ENCODE peak calls at places on chromosome 21, in five cellular contexts. L is left lung; K is hepatocyte; X is CD8-positive, alpha-beta memory T cell; Y is breast epithelium. J is an unnamed sample. For H3K4me1, the result is how much of the 10 kb centered on the place peaks cover.

GRCh38 chr21:46426313-46427046 is 32.2 kb upstream of the DIP2A start:
- DNase-seq in Y (no peak), K (no peak), L (no peak), X (no peak), J (no peak)

GRCh38 chr21:37783016-37783415 is 133.2 kb downstream of the KCNJ6 start:
- DNase-seq in L (no peak), X (no peak), K (no peak), Y (no peak), J (no peak)

GRCh38 chr21:29376556-29376955 is 77.8 kb downstream of the BACH1 start:
- DNase-seq in K (peak), L (no peak), Y (no peak), X (peak), J (no peak)

GRCh38 chr21:40053007-40053406 is 185.8 kb downstream of the PCP4 start:
- DNase-seq in L (peak), X (no peak), K (peak), Y (no peak), J (peak)

GRCh38 chr21:28333455-28334108 is 659.1 kb downstream of the LTN1 start:
- DNase-seq in X (no peak), K (no peak), L (no peak), Y (no peak), J (no peak)

GRCh38 chr21:28633803-28634572 is 358.7 kb downstream of the LTN1 start:
- DNase-seq in X (no peak), Y (no peak), L (no peak), K (no peak), J (peak)

GRCh38 chr21:34983680-34984086 is 65.4 kb downstream of the RUNX1 start:
- DNase-seq in L (no peak), X (no peak), K (no peak), Y (no peak), J (no peak)

GRCh38 chr21:33481314-33481943 is 1.7 kb upstream of the TMEM50B start:
- DNase-seq in Y (no peak), K (no peak), X (no peak), L (no peak), J (no peak)

GRCh38 chr21:37891953-37892352 is 24.3 kb downstream of the KCNJ6 start:
- DNase-seq in X (no peak), L (no peak), K (no peak), Y (no peak), J (no peak)

GRCh38 chr21:46161180-46161799 is 5.9 kb upstream of the FTCD start:
- DNase-seq in L (peak), Y (peak), K (no peak), X (no peak), J (no peak)

GRCh38 chr21:18387994-18388393 is 15.6 kb downstream of the TMPRSS15 start:
- DNase-seq in K (no peak), X (no peak), Y (no peak), L (no peak), J (no peak)

GRCh38 chr21:18265955-18266354 is 21.3 kb downstream of the CHODL start:
- DNase-seq in K (no peak), X (no peak), Y (no peak), L (no peak), J (no peak)

GRCh38 chr21:37139902-37140301 is 66.8 kb downstream of the TTC3 start:
- DNase-seq in K (no peak), X (no peak), L (no peak), Y (no peak), J (no peak)

GRCh38 chr21:17789085-17789484 is 30.1 kb downstream of the C21orf91 start:
- DNase-seq in X (no peak), Y (no peak), K (no peak), L (no peak), J (no peak)

GRCh38 chr21:37412603-37413360 is 46.2 kb downstream of the DYRK1A start:
- DNase-seq in X (no peak), L (no peak), Y (no peak), K (no peak), J (no peak)

GRCh38 chr21:36159356-36159921 is 2.8 kb downstream of the DOP1B start:
- DNase-seq in L (no peak), Y (no peak), X (no peak), K (no peak), J (no peak)

GRCh38 chr21:34280389-34280795 is 83.4 kb upstream of the KCNE2 start:
- DNase-seq in Y (no peak), L (no peak), X (no peak), K (peak), J (peak)

GRCh38 chr21:43757601-43758000 is 18.5 kb downstream of the CSTB start:
- DNase-seq in L (peak), Y (no peak), X (no peak), K (no peak), J (no peak)
- H3K4me1 ChIP-seq in L (under half), Y (under half), X (under half), K (under half), J (under half)

DNA sequence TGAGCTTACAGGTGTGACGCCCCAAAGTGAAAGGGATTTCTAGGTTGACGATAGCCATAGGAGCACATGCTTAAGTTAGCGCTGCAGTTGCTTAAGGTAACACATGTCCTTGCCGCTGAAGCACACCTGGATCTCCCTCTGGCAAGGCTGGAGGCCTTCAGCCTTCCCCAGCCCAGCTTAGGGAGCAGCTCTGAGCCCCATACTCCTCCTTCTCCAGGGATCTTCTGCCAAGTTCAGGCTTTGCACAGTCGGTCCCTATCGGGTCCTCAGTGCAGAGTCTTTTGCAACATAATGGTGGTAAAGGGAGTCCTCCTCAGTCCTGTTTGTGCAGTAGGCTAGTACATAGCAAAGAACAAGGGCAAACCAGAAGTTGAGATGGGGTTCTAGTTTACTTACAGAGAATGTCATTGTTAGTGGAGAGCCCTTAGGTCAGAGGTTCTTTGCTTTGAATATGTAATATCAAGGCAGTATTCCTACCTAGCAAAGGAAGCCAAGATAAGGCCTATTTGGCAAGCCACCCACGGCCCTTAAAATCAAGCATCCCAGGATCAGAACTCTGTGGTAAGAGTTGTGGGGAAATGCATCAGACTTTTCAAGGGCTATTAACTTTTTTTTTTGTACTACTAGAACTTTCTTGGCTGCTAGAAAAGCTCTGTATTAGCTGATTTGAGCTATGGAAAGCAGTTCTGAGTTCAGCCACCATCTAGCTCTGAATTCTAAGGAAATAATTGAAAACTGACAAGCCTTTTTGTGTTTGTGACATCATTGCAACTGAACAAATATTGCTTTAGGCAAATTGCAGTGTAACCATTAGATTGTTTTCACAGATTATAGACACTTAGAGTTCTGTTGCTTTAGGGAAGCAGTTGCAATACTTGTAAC is 1.4 kb downstream of the EVA1C start:
- DNase-seq in Y (no peak), K (no peak), L (no peak), X (no peak), J (no peak)
- H3K4me3 ChIP-seq in Y (peak), K (no peak), L (peak), X (no peak), J (peak)

DNA sequence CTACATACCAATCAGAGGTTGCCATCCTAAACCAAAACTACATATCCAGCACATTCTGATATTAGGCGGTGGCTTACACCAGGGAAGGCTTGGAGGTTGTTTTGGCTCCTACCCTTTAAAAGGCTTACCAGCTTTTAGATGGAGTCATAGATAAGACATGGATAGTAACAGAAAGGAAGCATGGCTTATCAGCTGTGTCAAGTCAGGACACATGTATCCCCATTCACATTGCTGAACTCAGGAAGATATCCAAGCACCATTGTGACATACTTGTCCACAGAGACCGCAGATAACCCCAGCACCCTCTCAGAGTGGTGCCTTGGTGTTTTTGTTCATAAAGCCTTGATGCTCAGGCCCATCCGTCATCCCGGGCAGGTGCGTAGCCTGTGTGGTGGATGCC is 39.7 kb downstream of the ADARB1 start:
- DNase-seq in X (no peak), L (no peak), Y (no peak), K (no peak), J (no peak)
- H3K4me1 ChIP-seq in X (under half), L (under half), Y (under half), K (under half), J (half or more)

DNA sequence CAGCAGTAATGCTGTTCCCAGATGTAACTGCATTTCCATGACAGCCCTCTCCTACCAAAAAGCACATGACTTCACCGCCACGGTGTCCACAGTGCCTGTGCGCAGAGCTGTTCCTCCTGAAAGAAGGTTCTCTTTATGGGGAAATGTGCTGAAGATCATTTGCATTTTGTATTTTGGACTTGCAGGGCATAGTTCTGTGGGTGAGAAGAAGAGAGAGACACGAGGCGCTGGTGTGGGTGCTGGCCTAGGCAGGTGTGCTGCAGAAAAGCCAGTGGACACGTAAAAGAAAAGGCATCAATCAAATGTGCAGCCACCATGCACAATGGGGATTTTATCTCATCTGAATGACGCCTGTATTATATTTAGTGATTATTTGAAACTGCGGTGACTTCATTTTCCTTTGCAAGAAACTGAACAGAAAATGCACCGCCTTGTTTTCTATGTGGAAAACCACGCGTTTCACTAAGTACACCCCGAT is 21.3 kb downstream of the SLC37A1 start:
- DNase-seq in L (no peak), K (no peak), X (no peak), Y (no peak), J (no peak)
- H3K4me3 ChIP-seq in L (no peak), K (no peak), X (no peak), Y (peak), J (no peak)

GRCh38 chr21:44713130-44713529 is 1.8 kb upstream of the TSPEAR start:
- DNase-seq in K (no peak), Y (no peak), L (no peak), X (no peak), J (no peak)

GRCh38 chr21:44712203-44713028 is 1.0 kb upstream of the TSPEAR start:
- DNase-seq in K (no peak), L (no peak), Y (no peak), X (no peak), J (no peak)

GRCh38 chr21:44710756-44711326 is 531 bp downstream of the TSPEAR start:
- DNase-seq in X (no peak), L (no peak), K (peak), Y (no peak), J (no peak)

GRCh38 chr21:44710294-44710665 is 1.1 kb downstream of the TSPEAR start:
- DNase-seq in Y (no peak), L (no peak), X (no peak), K (no peak), J (no peak)

DNA sequence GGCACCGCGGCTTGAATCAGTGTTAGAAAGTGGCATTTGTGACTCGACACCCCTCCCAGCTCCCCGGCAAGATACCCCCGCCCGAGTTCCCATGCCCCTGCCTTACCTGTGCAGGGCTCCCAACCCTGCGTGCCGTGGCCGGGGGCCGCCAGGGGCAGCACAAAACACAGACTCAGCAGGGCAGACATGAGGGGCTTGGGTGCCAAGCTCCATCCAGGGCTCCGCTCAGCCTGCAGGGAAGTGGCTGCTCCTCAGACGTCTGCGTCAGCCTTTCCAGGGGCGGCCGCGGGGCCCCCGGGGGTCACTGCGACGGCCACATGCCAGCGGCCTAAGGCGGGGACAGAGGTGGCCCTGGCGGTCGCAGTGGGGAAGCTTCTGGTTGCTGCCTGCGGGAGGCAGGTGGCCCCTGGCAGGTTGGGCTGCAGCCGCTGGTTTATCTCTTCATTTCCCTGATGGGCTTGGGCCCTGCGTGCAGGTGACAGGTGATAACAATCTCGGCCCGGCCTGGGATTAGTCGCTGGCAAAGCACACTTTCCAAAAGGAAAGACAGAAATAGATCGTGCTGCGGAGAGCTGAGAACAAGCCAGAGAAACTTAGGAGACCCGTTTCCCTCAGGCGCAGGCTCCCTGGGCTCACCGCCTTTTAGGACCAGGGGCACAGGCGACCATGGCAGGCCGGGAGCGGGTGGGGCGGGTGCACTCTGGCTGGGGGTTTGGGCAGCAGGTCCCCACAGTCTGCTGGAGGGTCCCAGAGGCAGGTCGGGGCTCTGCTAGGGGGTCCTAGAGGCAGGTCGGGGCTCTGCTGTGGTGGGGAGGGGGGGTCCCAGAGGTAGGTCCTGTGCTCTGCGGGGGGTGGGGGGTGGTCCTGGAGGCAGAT is at the start of gene TSPEAR:
- DNase-seq in Y (peak), L (no peak), K (peak), X (no peak), J (no peak)
- H3K4me1 ChIP-seq in Y (under half), L (under half), K (under half), X (under half), J (half or more)

GRCh38 chr21:26194811-26195251 is 24.3 kb upstream of the APP start:
- DNase-seq in Y (no peak), X (no peak), K (no peak), L (no peak), J (no peak)
- H3K4me3 ChIP-seq in Y (no peak), X (no peak), K (no peak), L (no peak), J (no peak)

DNA sequence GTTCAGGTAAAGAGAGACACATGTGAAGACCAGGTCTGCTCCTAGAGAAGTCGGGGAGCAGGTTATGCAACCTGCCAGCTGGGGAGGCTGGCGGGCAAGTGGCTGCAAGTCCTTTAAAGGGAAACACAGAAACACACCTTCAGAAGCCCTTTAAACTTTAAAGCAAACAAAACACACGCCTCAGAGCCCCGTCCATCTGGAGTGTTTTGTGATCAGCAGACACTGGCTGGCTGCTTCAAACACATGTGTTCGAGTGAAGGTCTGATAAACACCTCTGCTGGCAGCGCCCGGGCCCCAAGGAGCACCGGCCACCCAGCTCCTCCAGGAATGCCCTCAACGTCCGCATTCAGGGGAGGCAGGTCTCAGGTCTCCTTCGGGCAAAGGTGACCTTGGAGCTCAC is 15.2 kb downstream of the RIPK4 start:
- DNase-seq in L (no peak), Y (peak), X (no peak), K (peak), J (peak)
- H3K4me1 ChIP-seq in L (under half), Y (under half), X (under half), K (under half), J (under half)

GRCh38 chr21:22395965-22396364 is 1397.8 kb downstream of the NCAM2 start:
- DNase-seq in X (no peak), L (no peak), K (no peak), Y (no peak), J (no peak)
- H3K4me3 ChIP-seq in X (no peak), L (no peak), K (no peak), Y (no peak), J (no peak)

J was measured in left ventricle myocardium inferior.